ENCODE peak calls at places on chromosome 5, in six cellular contexts. E, B, F, N, D and Q are unnamed samples.

GRCh38 chr5:19605846-19606407 is 382.1 kb downstream of the CDH18 start:
- DNase-seq in B (no peak), E (no peak), N (peak), D (no peak), F (no peak), Q (no peak)

GRCh38 chr5:1405539-1406530 is 39.4 kb downstream of the SLC6A3 start:
- DNase-seq in F (no peak), D (no peak), E (no peak), N (no peak), B (peak), Q (no peak)

GRCh38 chr5:127088226-127088625 is 14.9 kb upstream of the C5orf63 start:
- DNase-seq in E (no peak), D (no peak), F (peak), B (no peak), N (peak), Q (no peak)

GRCh38 chr5:82031220-82032119 is 59.6 kb downstream of the ATG10 start:
- DNase-seq in F (no peak), D (no peak), B (no peak), N (peak), E (no peak), Q (no peak)

GRCh38 chr5:159838551-159839222 is 77.6 kb upstream of the ADRA1B start:
- DNase-seq in E (no peak), F (no peak), B (no peak), N (peak), D (no peak), Q (no peak)

GRCh38 chr5:71788794-71789193 is 69.7 kb downstream of the CARTPT start:
- DNase-seq in D (no peak), E (no peak), N (no peak), B (no peak), F (no peak), Q (no peak)

GRCh38 chr5:163473613-163474243 is 13.3 kb downstream of the HMMR start:
- DNase-seq in N (no peak), F (peak), E (no peak), B (no peak), D (no peak), Q (no peak)

GRCh38 chr5:110161162-110161561 is 471.4 kb downstream of the MAN2A1 start:
- DNase-seq in N (peak), F (no peak), D (no peak), B (no peak), E (no peak), Q (no peak)

GRCh38 chr5:58048954-58049353 is 410.9 kb downstream of the PLK2 start:
- DNase-seq in B (no peak), F (no peak), D (no peak), E (no peak), N (no peak), Q (no peak)

GRCh38 chr5:33824516-33825195 is 67.1 kb downstream of the ADAMTS12 start:
- DNase-seq in F (peak), N (no peak), E (no peak), B (no peak), D (no peak), Q (no peak)

GRCh38 chr5:54717870-54718269 is 200.3 kb downstream of the SNX18 start:
- DNase-seq in D (no peak), F (no peak), B (no peak), E (no peak), N (no peak), Q (no peak)

GRCh38 chr5:181037365-181037861 is 2.7 kb upstream of the BTNL9 start:
- DNase-seq in N (no peak), F (no peak), D (no peak), E (peak), B (no peak), Q (no peak)

GRCh38 chr5:181127456-181127855 is 3.5 kb downstream of the OR2V1 start:
- DNase-seq in D (no peak), N (no peak), E (no peak), F (no peak), B (no peak), Q (no peak)

GRCh38 chr5:122790354-122791123 is 15.7 kb downstream of the SNX2 start:
- DNase-seq in B (no peak), F (no peak), D (no peak), E (no peak), N (no peak), Q (no peak)

GRCh38 chr5:81768960-81769452 is 18.1 kb upstream of the SSBP2 start:
- DNase-seq in N (peak), B (no peak), D (no peak), F (peak), E (no peak), Q (no peak)

GRCh38 chr5:76794871-76795270 is 24.0 kb upstream of the F2RL1 start:
- DNase-seq in F (no peak), B (peak), N (peak), E (no peak), D (no peak), Q (no peak)

GRCh38 chr5:36875789-36876388 is 680 bp upstream of the NIPBL start:
- DNase-seq in D (peak), N (peak), E (peak), F (peak), B (peak), Q (peak)

GRCh38 chr5:52693279-52693678 is 94.4 kb upstream of the ITGA1 start:
- DNase-seq in F (no peak), D (no peak), B (no peak), E (peak), N (peak), Q (no peak)

GRCh38 chr5:87020099-87020934 is 247.4 kb upstream of the RASA1 start:
- DNase-seq in N (peak), F (no peak), D (no peak), E (peak), B (no peak), Q (no peak)

GRCh38 chr5:139100825-139101224 is 97.3 kb downstream of the SIL1 start:
- DNase-seq in N (peak), B (no peak), E (no peak), F (peak), D (no peak), Q (no peak)

GRCh38 chr5:172806897-172807672 is 27.0 kb upstream of the ERGIC1 start:
- DNase-seq in B (peak), E (peak), F (peak), N (peak), D (peak), Q (peak)

GRCh38 chr5:2329741-2330140 is 421.7 kb downstream of the IRX2 start:
- DNase-seq in N (no peak), B (no peak), F (no peak), D (no peak), E (no peak), Q (peak)

GRCh38 chr5:135064235-135064570 is 30.2 kb upstream of the PITX1 start:
- DNase-seq in B (peak), F (no peak), D (no peak), N (no peak), E (no peak), Q (no peak)

GRCh38 chr5:178772351-178772750 is 41.9 kb upstream of the ZNF354A start:
- DNase-seq in F (no peak), E (no peak), B (no peak), D (peak), N (no peak), Q (no peak)

GRCh38 chr5:31851290-31851689 is 212.4 kb downstream of the PDZD2 start:
- DNase-seq in N (no peak), F (no peak), D (no peak), E (no peak), B (no peak), Q (no peak)

GRCh38 chr5:62466228-62466627 is 53.7 kb downstream of the IPO11 start:
- DNase-seq in E (no peak), N (no peak), F (peak), D (no peak), B (no peak), Q (no peak)

GRCh38 chr5:151153766-151154272 is 3.8 kb downstream of the ANXA6 start:
- DNase-seq in N (no peak), B (no peak), F (no peak), D (no peak), E (no peak), Q (no peak)

GRCh38 chr5:133130387-133131118 is 78.7 kb downstream of the HSPA4 start:
- DNase-seq in B (no peak), E (no peak), F (no peak), D (peak), N (peak), Q (no peak)

GRCh38 chr5:112933651-112934365 is 11.8 kb upstream of the REEP5 start:
- DNase-seq in F (peak), E (no peak), N (peak), D (no peak), B (no peak), Q (no peak)

GRCh38 chr5:179912386-179912785 is 4.7 kb upstream of the TBC1D9B start:
- DNase-seq in B (no peak), N (no peak), D (no peak), E (no peak), F (no peak), Q (no peak)

GRCh38 chr5:132655821-132656773 is 1.9 kb upstream of the IL13 start:
- DNase-seq in B (no peak), N (no peak), E (no peak), F (no peak), D (no peak), Q (no peak)

GRCh38 chr5:132674671-132675506 is 1.1 kb downstream of the IL4 start:
- DNase-seq in F (peak), E (no peak), D (no peak), B (no peak), N (peak), Q (peak)

GRCh38 chr5:59091965-59092364 is 509.1 kb downstream of the RAB3C start:
- DNase-seq in D (no peak), E (no peak), B (no peak), F (no peak), N (no peak), Q (no peak)

GRCh38 chr5:93673555-93673954 is 67.8 kb downstream of the POU5F2 start:
- DNase-seq in D (no peak), F (no peak), B (no peak), N (no peak), E (no peak), Q (no peak)
- H3K27ac ChIP-seq in D (no peak), F (no peak), B (no peak), N (no peak), E (no peak), Q (peak)

GRCh38 chr5:119344231-119344630 is 11.6 kb upstream of the TNFAIP8 start:
- DNase-seq in F (no peak), D (no peak), B (no peak), N (no peak), E (no peak), Q (no peak)
- TF ChIP-seq CTCF in F (no peak), D (no peak), B (no peak), N (no peak), E (no peak), Q (no peak)

GRCh38 chr5:39099831-39100230 is 25.6 kb upstream of the RICTOR start:
- DNase-seq in E (no peak), D (no peak), F (no peak), B (no peak), N (no peak), Q (no peak)

GRCh38 chr5:39102684-39103155 is 28.5 kb upstream of the RICTOR start:
- DNase-seq in F (peak), N (no peak), B (no peak), D (no peak), E (no peak), Q (no peak)

GRCh38 chr5:39100301-39100850 is 26.2 kb upstream of the RICTOR start:
- DNase-seq in B (no peak), D (no peak), F (no peak), N (peak), E (no peak), Q (no peak)

GRCh38 chr5:39104221-39104620 is 30.0 kb upstream of the RICTOR start:
- DNase-seq in D (no peak), F (no peak), B (no peak), E (no peak), N (no peak), Q (no peak)

DNA sequence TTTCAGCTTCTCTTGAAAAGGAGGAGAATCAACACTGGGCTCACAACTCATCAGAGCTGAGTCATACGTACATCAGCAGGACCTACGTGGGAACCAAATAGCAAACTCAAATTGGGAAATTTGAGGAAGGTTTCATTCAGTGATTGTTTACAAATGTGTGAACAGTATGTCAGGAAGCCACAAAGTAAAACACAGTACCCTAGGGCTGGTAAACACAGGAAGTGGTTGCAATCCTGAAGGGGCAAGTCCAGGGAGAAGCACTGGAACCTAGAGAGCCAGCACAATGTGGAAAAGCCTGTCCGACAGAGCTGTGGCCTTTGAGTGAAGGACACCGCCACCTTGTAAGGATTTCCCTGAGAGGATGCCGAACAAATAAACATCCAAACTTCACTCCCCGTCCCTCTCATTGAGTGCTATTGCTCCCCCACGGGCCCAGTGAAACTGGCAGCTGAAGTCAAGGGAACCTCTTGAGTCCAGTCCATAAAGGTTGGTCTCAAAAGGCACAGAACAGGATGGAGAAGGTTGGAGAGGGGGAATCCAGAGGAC is 26.7 kb upstream of the RICTOR start:
- DNase-seq in N (peak), D (peak), F (peak), B (no peak), E (no peak), Q (no peak)
- H3K27ac ChIP-seq in N (peak), D (no peak), F (peak), B (no peak), E (no peak), Q (no peak)

GRCh38 chr5:176187276-176188062 is 50.8 kb upstream of the SIMC1 start:
- DNase-seq in N (no peak), F (no peak), B (no peak), D (no peak), E (no peak), Q (peak)
- TF ChIP-seq CTCF in N (no peak), F (no peak), B (no peak), D (no peak), E (no peak), Q (no peak)

DNA sequence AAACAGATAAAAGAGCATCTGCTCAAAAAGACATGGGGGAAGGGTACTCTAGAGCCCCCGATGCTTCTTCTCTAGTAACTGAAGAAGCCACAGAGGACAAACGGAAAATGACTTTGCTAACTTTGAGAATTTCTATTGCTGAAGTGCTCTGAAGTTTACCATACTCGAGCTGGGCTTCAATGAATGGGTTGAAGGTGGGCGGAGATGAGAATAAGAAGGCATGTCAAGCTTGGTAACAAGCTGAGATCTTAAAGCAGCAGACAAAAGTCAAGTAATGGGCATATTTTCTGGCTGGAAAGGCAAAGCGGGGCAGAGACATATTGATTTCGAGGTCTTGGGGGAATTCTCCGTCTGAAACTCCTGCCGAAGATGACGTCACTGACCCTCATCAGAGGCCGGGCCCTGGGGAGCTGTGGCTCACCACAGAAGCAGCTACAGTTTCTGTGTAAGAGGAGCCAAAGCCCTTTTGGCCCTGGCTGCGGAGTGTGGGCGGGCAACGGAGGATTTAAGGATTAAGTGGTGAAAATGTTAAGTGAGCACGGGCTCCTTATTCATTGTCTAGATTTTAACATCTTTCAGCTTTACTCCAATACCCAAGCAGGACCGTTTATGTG is 115.8 kb upstream of the SLIT3 start:
- DNase-seq in D (no peak), E (peak), F (peak), N (peak), B (no peak), Q (peak)
- H3K27ac ChIP-seq in D (peak), E (no peak), F (no peak), N (no peak), B (no peak), Q (no peak)

DNA sequence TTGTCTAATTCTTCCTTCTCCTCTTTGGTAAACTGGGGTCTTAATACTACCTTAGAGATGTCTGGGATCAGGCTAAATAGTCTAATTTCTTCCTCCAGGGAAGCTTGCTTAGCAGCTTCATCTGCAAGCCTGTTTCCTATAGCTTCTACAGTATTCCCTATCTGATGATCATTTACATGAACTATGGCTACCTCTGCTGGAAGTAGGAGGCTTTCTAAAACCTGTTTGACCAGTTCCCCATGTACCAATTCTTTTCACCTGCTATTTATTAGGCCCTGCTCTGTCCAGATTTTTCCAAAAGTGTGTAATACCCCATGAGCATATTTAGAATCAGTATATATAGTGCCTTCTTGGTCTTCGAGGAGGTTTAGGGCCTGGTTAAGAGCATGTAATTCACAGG is 619.8 kb downstream of the HINT1 start:
- DNase-seq in E (no peak), N (peak), B (no peak), D (no peak), F (no peak), Q (no peak)
- TF ChIP-seq CTCF in E (no peak), N (peak), B (no peak), D (no peak), F (no peak), Q (no peak)

DNA sequence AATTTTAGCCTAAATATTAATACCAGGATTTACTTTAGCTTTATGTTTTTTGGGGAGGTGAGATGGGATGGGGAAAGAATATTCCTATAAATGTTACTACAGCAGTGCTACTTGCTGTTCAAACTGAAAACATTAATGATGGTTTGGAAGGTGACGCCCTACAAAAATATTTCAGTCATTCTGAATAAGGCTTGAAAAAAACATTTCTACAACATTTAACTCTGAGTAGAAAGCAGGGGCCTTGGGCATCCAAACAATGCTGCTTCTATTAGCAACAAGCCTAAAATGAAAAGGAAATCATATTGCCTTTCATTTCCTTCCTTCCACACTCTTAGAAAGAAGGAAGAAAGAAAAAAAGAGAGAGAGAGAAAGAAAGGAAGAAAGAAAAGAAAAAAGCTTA is 16.2 kb upstream of the DAB2 start:
- DNase-seq in F (no peak), E (no peak), D (no peak), B (no peak), N (no peak), Q (no peak)
- H3K27ac ChIP-seq in F (no peak), E (no peak), D (no peak), B (no peak), N (no peak), Q (no peak)

DNA sequence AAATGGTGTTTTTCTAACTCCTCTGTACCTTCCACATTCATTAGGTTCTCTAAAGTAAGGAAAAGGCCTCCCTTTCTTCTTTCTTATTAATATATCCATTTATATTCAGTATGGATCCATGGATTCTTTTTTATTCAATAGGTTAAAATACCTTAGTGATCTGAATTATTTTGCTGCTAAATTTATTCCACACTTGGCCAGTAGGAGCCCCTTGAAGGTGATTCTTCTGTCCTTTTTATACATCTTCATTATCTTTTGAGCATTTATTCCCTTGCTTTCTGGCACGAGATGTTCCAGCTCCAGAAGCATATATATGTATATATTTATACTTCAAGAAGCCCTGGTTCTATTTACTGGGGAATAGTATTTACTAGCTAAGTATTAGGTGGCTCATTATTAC is 311.8 kb upstream of the SGCD start:
- DNase-seq in N (no peak), B (no peak), E (no peak), D (no peak), F (no peak), Q (no peak)
- TF ChIP-seq CTCF in N (no peak), B (no peak), E (no peak), D (no peak), F (no peak), Q (no peak)